ENCODE peak calls at places on chromosomes 4 and X, in nine cellular contexts. One of them, this sample, is unnamed.

GRCh38 chrX:21047034-21047455 is 327.2 kb upstream of the CNKSR2 start:
- DNase-seq in A549: no peak
- DNase-seq in dorsolateral prefrontal cortex: no peak
- DNase-seq in fibroblast of mammary gland: no peak
- DNase-seq in omental fat pad: no peak
- DNase-seq in hepatocyte: no peak
- DNase-seq in mesothelial cell of epicardium: no peak
- DNase-seq in lower lobe of right lung: no peak
- DNase-seq in gastrocnemius medialis: no peak
- DNase-seq in this sample: no peak

GRCh38 chrX:73851014-73852009 is 288.3 kb downstream of the CHIC1 start:
- DNase-seq in gastrocnemius medialis: no peak
- DNase-seq in hepatocyte: no peak
- DNase-seq in mesothelial cell of epicardium: no peak
- DNase-seq in omental fat pad: peak
- DNase-seq in A549: no peak
- DNase-seq in dorsolateral prefrontal cortex: peak
- DNase-seq in lower lobe of right lung: no peak
- DNase-seq in fibroblast of mammary gland: peak
- DNase-seq in this sample: no peak

GRCh38 chrX:38985375-38985774 is 184.1 kb downstream of the MID1IP1 start:
- DNase-seq in omental fat pad: no peak
- DNase-seq in gastrocnemius medialis: no peak
- DNase-seq in hepatocyte: no peak
- DNase-seq in A549: peak
- DNase-seq in lower lobe of right lung: no peak
- DNase-seq in fibroblast of mammary gland: peak
- DNase-seq in dorsolateral prefrontal cortex: no peak
- DNase-seq in mesothelial cell of epicardium: no peak
- DNase-seq in this sample: no peak

GRCh38 chr4:189049682-189050081 is 891.0 kb upstream of the FRG1 start:
- DNase-seq in fibroblast of mammary gland: no peak
- DNase-seq in dorsolateral prefrontal cortex: no peak
- DNase-seq in gastrocnemius medialis: no peak
- DNase-seq in lower lobe of right lung: no peak
- DNase-seq in A549: no peak
- DNase-seq in omental fat pad: no peak
- DNase-seq in hepatocyte: no peak
- DNase-seq in mesothelial cell of epicardium: no peak
- DNase-seq in this sample: no peak

GRCh38 chr4:702618-703048 is 3.0 kb upstream of the PCGF3 start:
- DNase-seq in dorsolateral prefrontal cortex: no peak
- DNase-seq in hepatocyte: no peak
- DNase-seq in A549: no peak
- DNase-seq in lower lobe of right lung: no peak
- DNase-seq in gastrocnemius medialis: no peak
- DNase-seq in omental fat pad: no peak
- DNase-seq in fibroblast of mammary gland: no peak
- DNase-seq in mesothelial cell of epicardium: no peak
- DNase-seq in this sample: no peak

GRCh38 chr4:5747746-5748365 is 36.9 kb downstream of the EVC start:
- DNase-seq in A549: no peak
- DNase-seq in gastrocnemius medialis: no peak
- DNase-seq in lower lobe of right lung: no peak
- DNase-seq in fibroblast of mammary gland: peak
- DNase-seq in omental fat pad: no peak
- DNase-seq in mesothelial cell of epicardium: peak
- DNase-seq in hepatocyte: peak
- DNase-seq in dorsolateral prefrontal cortex: no peak
- DNase-seq in this sample: no peak

GRCh38 chr4:5133201-5133600 is 81.9 kb downstream of the STK32B start:
- DNase-seq in hepatocyte: no peak
- DNase-seq in dorsolateral prefrontal cortex: no peak
- DNase-seq in A549: no peak
- DNase-seq in lower lobe of right lung: no peak
- DNase-seq in omental fat pad: no peak
- DNase-seq in mesothelial cell of epicardium: no peak
- DNase-seq in fibroblast of mammary gland: no peak
- DNase-seq in gastrocnemius medialis: no peak
- DNase-seq in this sample: no peak

GRCh38 chrX:23251043-23251442 is 83.6 kb upstream of the PTCHD1 start:
- DNase-seq in dorsolateral prefrontal cortex: no peak
- DNase-seq in lower lobe of right lung: no peak
- DNase-seq in gastrocnemius medialis: no peak
- DNase-seq in hepatocyte: no peak
- DNase-seq in omental fat pad: no peak
- DNase-seq in A549: no peak
- DNase-seq in mesothelial cell of epicardium: no peak
- DNase-seq in fibroblast of mammary gland: no peak
- DNase-seq in this sample: no peak

GRCh38 chr4:86688026-86688425 is 93.9 kb downstream of the PTPN13 start:
- DNase-seq in lower lobe of right lung: no peak
- DNase-seq in gastrocnemius medialis: no peak
- DNase-seq in mesothelial cell of epicardium: no peak
- DNase-seq in fibroblast of mammary gland: no peak
- DNase-seq in omental fat pad: no peak
- DNase-seq in dorsolateral prefrontal cortex: no peak
- DNase-seq in A549: no peak
- DNase-seq in hepatocyte: no peak
- DNase-seq in this sample: no peak

GRCh38 chrX:16474511-16474910 is 175.4 kb upstream of the S100G start:
- DNase-seq in gastrocnemius medialis: no peak
- DNase-seq in A549: no peak
- DNase-seq in mesothelial cell of epicardium: no peak
- DNase-seq in dorsolateral prefrontal cortex: no peak
- DNase-seq in omental fat pad: no peak
- DNase-seq in fibroblast of mammary gland: no peak
- DNase-seq in hepatocyte: no peak
- DNase-seq in lower lobe of right lung: no peak
- DNase-seq in this sample: no peak

GRCh38 chr4:41361831-41362646 is 105.3 kb downstream of the UCHL1 start:
- DNase-seq in gastrocnemius medialis: no peak
- DNase-seq in lower lobe of right lung: no peak
- DNase-seq in A549: no peak
- DNase-seq in hepatocyte: no peak
- DNase-seq in omental fat pad: no peak
- DNase-seq in mesothelial cell of epicardium: no peak
- DNase-seq in fibroblast of mammary gland: no peak
- DNase-seq in dorsolateral prefrontal cortex: no peak
- DNase-seq in this sample: no peak

GRCh38 chrX:6149231-6149870 is 79.3 kb downstream of the NLGN4X start:
- DNase-seq in hepatocyte: no peak
- DNase-seq in dorsolateral prefrontal cortex: no peak
- DNase-seq in mesothelial cell of epicardium: no peak
- DNase-seq in fibroblast of mammary gland: no peak
- DNase-seq in lower lobe of right lung: no peak
- DNase-seq in omental fat pad: no peak
- DNase-seq in A549: no peak
- DNase-seq in gastrocnemius medialis: no peak
- DNase-seq in this sample: no peak

GRCh38 chr4:26622913-26623312 is 39.0 kb downstream of the TBC1D19 start:
- DNase-seq in omental fat pad: no peak
- DNase-seq in A549: no peak
- DNase-seq in fibroblast of mammary gland: no peak
- DNase-seq in dorsolateral prefrontal cortex: no peak
- DNase-seq in hepatocyte: no peak
- DNase-seq in gastrocnemius medialis: no peak
- DNase-seq in lower lobe of right lung: no peak
- DNase-seq in mesothelial cell of epicardium: no peak
- DNase-seq in this sample: no peak

GRCh38 chrX:6667048-6667768 is 132.3 kb upstream of the VCX3A start:
- DNase-seq in mesothelial cell of epicardium: no peak
- DNase-seq in dorsolateral prefrontal cortex: no peak
- DNase-seq in lower lobe of right lung: no peak
- DNase-seq in omental fat pad: no peak
- DNase-seq in hepatocyte: no peak
- DNase-seq in A549: no peak
- DNase-seq in gastrocnemius medialis: no peak
- DNase-seq in fibroblast of mammary gland: no peak
- DNase-seq in this sample: no peak

GRCh38 chr4:109375778-109376414 is 57.7 kb upstream of the SEC24B start:
- DNase-seq in hepatocyte: no peak
- DNase-seq in A549: no peak
- DNase-seq in lower lobe of right lung: peak
- DNase-seq in fibroblast of mammary gland: no peak
- DNase-seq in omental fat pad: no peak
- DNase-seq in dorsolateral prefrontal cortex: peak
- DNase-seq in mesothelial cell of epicardium: no peak
- DNase-seq in gastrocnemius medialis: no peak
- DNase-seq in this sample: no peak

GRCh38 chr4:80237992-80238391 is 28.5 kb upstream of the FGF5 start:
- DNase-seq in lower lobe of right lung: no peak
- DNase-seq in omental fat pad: no peak
- DNase-seq in dorsolateral prefrontal cortex: no peak
- DNase-seq in fibroblast of mammary gland: peak
- DNase-seq in hepatocyte: no peak
- DNase-seq in mesothelial cell of epicardium: no peak
- DNase-seq in gastrocnemius medialis: no peak
- DNase-seq in A549: no peak
- DNase-seq in this sample: no peak

GRCh38 chrX:112714357-112714918 is 34.7 kb upstream of the LHFPL1 start:
- DNase-seq in A549: no peak
- DNase-seq in hepatocyte: no peak
- DNase-seq in mesothelial cell of epicardium: no peak
- DNase-seq in gastrocnemius medialis: no peak
- DNase-seq in fibroblast of mammary gland: no peak
- DNase-seq in dorsolateral prefrontal cortex: no peak
- DNase-seq in omental fat pad: no peak
- DNase-seq in lower lobe of right lung: no peak
- DNase-seq in this sample: no peak

GRCh38 chr4:30511751-30512150 is 208.4 kb upstream of the PCDH7 start:
- DNase-seq in hepatocyte: no peak
- DNase-seq in A549: no peak
- DNase-seq in gastrocnemius medialis: no peak
- DNase-seq in dorsolateral prefrontal cortex: no peak
- DNase-seq in fibroblast of mammary gland: no peak
- DNase-seq in mesothelial cell of epicardium: no peak
- DNase-seq in omental fat pad: no peak
- DNase-seq in lower lobe of right lung: no peak
- DNase-seq in this sample: no peak

GRCh38 chrX:136126371-136126770 is 21.0 kb upstream of the FHL1 start:
- DNase-seq in omental fat pad: no peak
- DNase-seq in hepatocyte: no peak
- DNase-seq in lower lobe of right lung: no peak
- DNase-seq in dorsolateral prefrontal cortex: no peak
- DNase-seq in mesothelial cell of epicardium: no peak
- DNase-seq in fibroblast of mammary gland: no peak
- DNase-seq in A549: no peak
- DNase-seq in gastrocnemius medialis: no peak
- DNase-seq in this sample: no peak

GRCh38 chr4:165874072-165874798 is 1.2 kb downstream of the TLL1 start:
- DNase-seq in hepatocyte: peak
- DNase-seq in dorsolateral prefrontal cortex: no peak
- DNase-seq in omental fat pad: no peak
- DNase-seq in lower lobe of right lung: no peak
- DNase-seq in gastrocnemius medialis: no peak
- DNase-seq in A549: peak
- DNase-seq in mesothelial cell of epicardium: no peak
- DNase-seq in fibroblast of mammary gland: no peak
- DNase-seq in this sample: no peak

GRCh38 chr4:61406677-61407076 is 206.6 kb downstream of the ADGRL3 start:
- DNase-seq in fibroblast of mammary gland: no peak
- DNase-seq in A549: no peak
- DNase-seq in dorsolateral prefrontal cortex: no peak
- DNase-seq in hepatocyte: no peak
- DNase-seq in lower lobe of right lung: no peak
- DNase-seq in omental fat pad: no peak
- DNase-seq in mesothelial cell of epicardium: no peak
- DNase-seq in gastrocnemius medialis: no peak
- DNase-seq in this sample: no peak
- TF ChIP-seq CTCF in fibroblast of mammary gland: no peak
- TF ChIP-seq CTCF in A549: no peak
- TF ChIP-seq CTCF in dorsolateral prefrontal cortex: no peak
- TF ChIP-seq CTCF in hepatocyte: no peak
- TF ChIP-seq CTCF in lower lobe of right lung: no peak
- TF ChIP-seq CTCF in omental fat pad: no peak
- TF ChIP-seq CTCF in mesothelial cell of epicardium: no peak
- TF ChIP-seq CTCF in gastrocnemius medialis: no peak
- TF ChIP-seq CTCF in this sample: no peak

GRCh38 chr4:148173397-148174017 is 268.7 kb downstream of the NR3C2 start:
- DNase-seq in A549: no peak
- DNase-seq in omental fat pad: no peak
- DNase-seq in fibroblast of mammary gland: peak
- DNase-seq in lower lobe of right lung: no peak
- DNase-seq in dorsolateral prefrontal cortex: no peak
- DNase-seq in gastrocnemius medialis: no peak
- DNase-seq in hepatocyte: no peak
- DNase-seq in mesothelial cell of epicardium: no peak
- DNase-seq in this sample: no peak

GRCh38 chr4:148170408-148171385 is 271.5 kb downstream of the NR3C2 start:
- DNase-seq in A549: no peak
- DNase-seq in mesothelial cell of epicardium: no peak
- DNase-seq in omental fat pad: no peak
- DNase-seq in dorsolateral prefrontal cortex: no peak
- DNase-seq in lower lobe of right lung: no peak
- DNase-seq in gastrocnemius medialis: no peak
- DNase-seq in hepatocyte: no peak
- DNase-seq in fibroblast of mammary gland: no peak
- DNase-seq in this sample: no peak

GRCh38 chr4:148166132-148166531 is 276.1 kb downstream of the NR3C2 start:
- DNase-seq in A549: no peak
- DNase-seq in gastrocnemius medialis: no peak
- DNase-seq in hepatocyte: no peak
- DNase-seq in lower lobe of right lung: no peak
- DNase-seq in mesothelial cell of epicardium: no peak
- DNase-seq in fibroblast of mammary gland: peak
- DNase-seq in dorsolateral prefrontal cortex: no peak
- DNase-seq in omental fat pad: no peak
- DNase-seq in this sample: no peak

GRCh38 chr4:148171596-148171995 is 270.6 kb downstream of the NR3C2 start:
- DNase-seq in A549: no peak
- DNase-seq in gastrocnemius medialis: no peak
- DNase-seq in lower lobe of right lung: no peak
- DNase-seq in omental fat pad: no peak
- DNase-seq in dorsolateral prefrontal cortex: no peak
- DNase-seq in mesothelial cell of epicardium: no peak
- DNase-seq in fibroblast of mammary gland: no peak
- DNase-seq in hepatocyte: no peak
- DNase-seq in this sample: no peak
- TF ChIP-seq CTCF in A549: no peak
- TF ChIP-seq CTCF in gastrocnemius medialis: no peak
- TF ChIP-seq CTCF in lower lobe of right lung: no peak
- TF ChIP-seq CTCF in omental fat pad: no peak
- TF ChIP-seq CTCF in dorsolateral prefrontal cortex: no peak
- TF ChIP-seq CTCF in mesothelial cell of epicardium: no peak
- TF ChIP-seq CTCF in fibroblast of mammary gland: no peak
- TF ChIP-seq CTCF in hepatocyte: no peak
- TF ChIP-seq CTCF in this sample: no peak

GRCh38 chr4:125522992-125523391 is 208.2 kb downstream of the FAT4 start:
- DNase-seq in fibroblast of mammary gland: no peak
- DNase-seq in hepatocyte: peak
- DNase-seq in gastrocnemius medialis: no peak
- DNase-seq in dorsolateral prefrontal cortex: no peak
- DNase-seq in mesothelial cell of epicardium: no peak
- DNase-seq in lower lobe of right lung: no peak
- DNase-seq in omental fat pad: no peak
- DNase-seq in A549: no peak
- DNase-seq in this sample: no peak
- TF ChIP-seq CTCF in fibroblast of mammary gland: no peak
- TF ChIP-seq CTCF in hepatocyte: no peak
- TF ChIP-seq CTCF in gastrocnemius medialis: no peak
- TF ChIP-seq CTCF in dorsolateral prefrontal cortex: no peak
- TF ChIP-seq CTCF in mesothelial cell of epicardium: no peak
- TF ChIP-seq CTCF in lower lobe of right lung: no peak
- TF ChIP-seq CTCF in omental fat pad: no peak
- TF ChIP-seq CTCF in A549: no peak
- TF ChIP-seq CTCF in this sample: no peak

GRCh38 chr4:58247792-58248191 is 1137.6 kb upstream of the IGFBP7 start:
- DNase-seq in A549: no peak
- DNase-seq in mesothelial cell of epicardium: no peak
- DNase-seq in dorsolateral prefrontal cortex: no peak
- DNase-seq in fibroblast of mammary gland: no peak
- DNase-seq in hepatocyte: peak
- DNase-seq in omental fat pad: no peak
- DNase-seq in gastrocnemius medialis: no peak
- DNase-seq in lower lobe of right lung: no peak
- DNase-seq in this sample: no peak
- TF ChIP-seq CTCF in A549: peak
- TF ChIP-seq CTCF in mesothelial cell of epicardium: no peak
- TF ChIP-seq CTCF in dorsolateral prefrontal cortex: no peak
- TF ChIP-seq CTCF in fibroblast of mammary gland: no peak
- TF ChIP-seq CTCF in hepatocyte: peak
- TF ChIP-seq CTCF in omental fat pad: no peak
- TF ChIP-seq CTCF in gastrocnemius medialis: no peak
- TF ChIP-seq CTCF in lower lobe of right lung: no peak
- TF ChIP-seq CTCF in this sample: peak